ENCODE peak calls at places on chromosomes 6 and 20, in seven cellular contexts. A is stomach, J is transverse colon, U is sigmoid colon, E is H1, N is GM12878, S is suprapubic skin. K is an unnamed sample.

GRCh38 chr6:12288844-12289654 is 1.1 kb upstream of the EDN1 start:
- DNase-seq in E (peak; percentile 77), U (no peak), J (peak; percentile 76), A (peak; percentile 62), N (peak; percentile 62), S (no peak), K (no peak)

GRCh38 chr20:44720617-44720993 is 5.4 kb downstream of the CCN5 start:
- DNase-seq in U (no peak), S (no peak), E (no peak), N (no peak), J (no peak), A (no peak), K (no peak)

GRCh38 chr6:16818992-16819626 is 57.8 kb upstream of the ATXN1 start:
- DNase-seq in U (no peak), E (no peak), S (no peak), J (no peak), N (no peak), A (no peak), K (no peak)

GRCh38 chr6:90109141-90109540 is 187.5 kb downstream of the BACH2 start:
- DNase-seq in A (no peak), J (no peak), N (no peak), E (no peak), S (no peak), U (no peak), K (no peak)

GRCh38 chr6:136470044-136470443 is 80.2 kb downstream of the MAP7 start:
- DNase-seq in E (no peak), S (no peak), A (no peak), N (no peak), U (no peak), J (no peak), K (no peak)

GRCh38 chr20:19026121-19026878 is 186.1 kb upstream of the SLC24A3 start:
- DNase-seq in J (no peak), U (peak; percentile 82), N (peak; percentile 33), A (no peak), S (no peak), E (peak; percentile 29), K (no peak)

GRCh38 chr6:163137504-163137903 is 277.0 kb upstream of the QKI start:
- DNase-seq in A (no peak), U (no peak), J (no peak), N (no peak), S (no peak), E (no peak), K (peak; percentile 72)

GRCh38 chr6:5199203-5200101 is 61.3 kb downstream of the LYRM4 start:
- DNase-seq in E (no peak), U (no peak), J (no peak), S (no peak), A (no peak), N (no peak), K (no peak)

GRCh38 chr6:163314791-163315404 is 99.6 kb upstream of the QKI start:
- DNase-seq in S (no peak), A (no peak), E (no peak), N (no peak), J (no peak), U (no peak), K (no peak)

GRCh38 chr6:34243901-34244884 is 4.6 kb downstream of the SMIM29 start:
- DNase-seq in N (no peak), S (peak; percentile 71), J (peak; percentile 57), A (peak; percentile 63), U (peak; percentile 89), E (no peak), K (peak; percentile 80)

GRCh38 chr6:148509789-148510581 is 167.3 kb downstream of the SASH1 start:
- DNase-seq in E (no peak), A (no peak), U (peak; percentile 92), J (peak; percentile 59), S (peak; percentile 92), N (no peak), K (no peak)

GRCh38 chr6:34598725-34599124 is 42.6 kb upstream of the SPDEF start:
- DNase-seq in J (no peak), S (no peak), N (no peak), E (no peak), A (no peak), U (no peak), K (no peak)

GRCh38 chr6:141203902-141204575 is 928.7 kb upstream of the GJE1 start:
- DNase-seq in U (no peak), E (no peak), S (no peak), N (no peak), A (no peak), J (no peak), K (no peak)

GRCh38 chr6:93675856-93676255 is 256.5 kb upstream of the EPHA7 start:
- DNase-seq in S (no peak), E (no peak), N (no peak), U (no peak), J (no peak), A (no peak), K (no peak)

GRCh38 chr6:149480502-149481280 is 4.1 kb downstream of the ZC3H12D start:
- DNase-seq in A (no peak), S (no peak), E (no peak), J (no peak), U (no peak), N (no peak), K (no peak)

GRCh38 chr6:39852324-39852723 is 60.1 kb downstream of the DAAM2 start:
- DNase-seq in U (peak; percentile 56), E (no peak), A (no peak), N (no peak), S (no peak), J (no peak), K (no peak)

GRCh38 chr6:124812067-124812466 is 150.2 kb upstream of the RNF217 start:
- DNase-seq in U (no peak), E (no peak), J (no peak), S (no peak), A (no peak), N (no peak), K (no peak)

GRCh38 chr6:33668914-33669313 is 42.6 kb downstream of the UQCC2 start:
- DNase-seq in A (peak; percentile 42), S (peak; percentile 70), N (no peak), U (no peak), J (peak; percentile 83), E (no peak), K (peak; percentile 88)

GRCh38 chr20:50876063-50876685 is 55.1 kb downstream of the ADNP start:
- DNase-seq in S (no peak), N (no peak), A (no peak), U (peak; percentile 43), J (no peak), E (no peak), K (no peak)

GRCh38 chr20:38001173-38001875 is 31.9 kb downstream of the TTI1 start:
- DNase-seq in J (no peak), N (no peak), E (no peak), A (no peak), U (no peak), S (no peak), K (no peak)

GRCh38 chr6:36129889-36130671 is at the start of gene MAPK13:
- DNase-seq in U (no peak), J (peak; percentile 74), S (peak; percentile 60), A (peak; percentile 66), E (peak; percentile 70), N (no peak), K (peak; percentile 54)

GRCh38 chr6:36130672-36131516 is 581 bp downstream of the MAPK13 start:
- DNase-seq in J (peak; percentile 77), U (peak; percentile 74), A (peak; percentile 74), E (peak; percentile 78), N (no peak), S (peak; percentile 78), K (peak; percentile 83)

GRCh38 chr6:36133148-36133547 is 2.8 kb downstream of the MAPK13 start:
- DNase-seq in U (peak; percentile 48), E (no peak), J (no peak), N (no peak), A (no peak), S (peak; percentile 40), K (no peak)

GRCh38 chr6:36132221-36132895 is 2.0 kb downstream of the MAPK13 start:
- DNase-seq in U (no peak), J (no peak), S (peak; percentile 52), N (no peak), A (no peak), E (no peak), K (no peak)

GRCh38 chr6:36131517-36132220 is 1.4 kb downstream of the MAPK13 start:
- DNase-seq in E (no peak), J (peak; percentile 76), N (peak; percentile 92), U (no peak), A (peak; percentile 71), S (peak; percentile 72), K (no peak)
- TF ChIP-seq EP300 in E (no peak), J (no peak), N (no peak), U (no peak), A (no peak), S (no peak), K (peak; percentile 32)

DNA sequence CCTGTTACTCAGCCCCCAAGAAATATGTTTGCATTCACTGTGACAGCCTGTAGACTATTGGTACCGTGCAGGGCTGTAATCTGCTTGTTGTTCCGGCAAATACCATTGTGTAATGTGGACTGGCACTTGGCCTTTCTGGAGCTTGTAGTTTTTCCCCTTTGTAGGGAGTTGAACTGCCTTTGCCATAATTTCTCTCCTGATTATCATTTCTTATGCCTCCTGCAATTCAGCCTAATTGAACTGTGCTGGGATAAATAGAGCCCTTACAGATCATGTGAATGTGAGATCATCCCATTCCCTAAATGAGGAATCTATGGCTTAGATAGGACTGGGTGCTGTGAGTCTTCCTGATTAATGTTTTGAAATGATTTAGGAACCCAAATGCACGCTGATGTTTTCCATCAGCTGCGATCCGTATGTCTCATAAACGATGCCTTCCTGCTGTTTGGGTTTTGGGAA is 185.1 kb downstream of the JARID2 start:
- DNase-seq in J (no peak), E (no peak), A (no peak), N (no peak), S (no peak), U (no peak), K (no peak)
- H3K4me1 ChIP-seq in J (peaks cover 24% of the 10 kb centered on the region), E (peaks cover 28% of the 10 kb centered on the region), A (peaks cover 52% of the 10 kb centered on the region), N (peaks cover 59% of the 10 kb centered on the region), S (peaks cover 64% of the 10 kb centered on the region), U (peaks cover 58% of the 10 kb centered on the region), K (peaks cover 63% of the 10 kb centered on the region)

DNA sequence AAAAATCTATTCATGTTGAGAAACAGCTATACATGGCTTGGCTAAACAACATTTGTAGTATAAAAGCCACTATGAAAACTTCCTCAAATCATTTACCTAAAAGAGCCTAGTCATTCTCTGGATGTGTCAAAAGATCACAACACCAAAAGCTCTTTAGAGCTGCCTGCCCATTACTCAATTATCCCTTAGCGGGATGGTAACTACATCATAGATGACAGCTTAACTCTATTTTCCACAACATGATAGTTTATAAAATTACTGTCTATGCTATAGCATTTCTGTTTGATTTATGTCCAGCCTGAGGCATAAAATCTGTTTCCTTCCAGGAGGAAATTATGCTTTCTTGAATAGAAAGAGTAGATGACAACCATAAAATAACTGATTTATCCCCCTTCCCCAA is 777.6 kb upstream of the HS3ST5 start:
- DNase-seq in U (no peak), E (no peak), N (no peak), A (no peak), S (no peak), J (no peak), K (no peak)
- TF ChIP-seq EP300 in U (no peak), E (no peak), N (no peak), A (no peak), S (no peak), J (no peak), K (no peak)

DNA sequence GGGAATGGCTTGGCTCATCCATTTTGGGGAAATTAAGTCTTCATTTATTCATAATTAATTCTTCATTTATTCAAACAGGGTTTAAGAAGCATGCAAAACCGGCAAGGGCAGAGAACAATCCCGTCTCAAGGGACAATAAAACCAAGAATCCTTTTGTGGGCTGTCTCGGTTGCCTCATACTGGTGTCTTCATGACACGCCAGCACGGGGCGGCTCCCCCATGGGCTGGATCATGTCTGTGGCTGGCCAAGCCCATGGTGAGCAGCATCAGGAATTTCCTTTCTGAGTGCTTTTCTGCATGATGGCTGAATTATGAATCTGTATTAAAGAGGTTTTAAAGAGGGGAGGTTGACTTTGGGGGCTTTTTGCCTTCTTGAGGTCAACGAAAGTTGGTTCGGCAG is 38.3 kb upstream of the DUSP22 start:
- DNase-seq in J (no peak), E (no peak), S (no peak), A (no peak), U (no peak), N (no peak), K (peak; percentile 38)
- H3K4me1 ChIP-seq in J (no peaks in the 10 kb centered on the region), E (no peaks in the 10 kb centered on the region), S (no peaks in the 10 kb centered on the region), A (no peaks in the 10 kb centered on the region), U (no peaks in the 10 kb centered on the region), N (peaks cover 55% of the 10 kb centered on the region), K (no peaks in the 10 kb centered on the region)